ENCODE peak calls at places on chromosome 1, in eight cellular contexts. Q is brain microvascular endothelial cell, T is dorsolateral prefrontal cortex, M is neuronal stem cell, P is esophagus muscularis mucosa, N is PC-3, S is heart left ventricle, L is AG04450. V is an unnamed sample.

GRCh38 chr1:46691997-46692790 is 20.5 kb downstream of the TEX38 start:
- DNase-seq in P (no peak), T (no peak), N (peak; percentile 16), Q (no peak), S (no peak), M (no peak), L (no peak), V (no peak)

GRCh38 chr1:51575406-51576084 is 41.3 kb upstream of the OSBPL9 start:
- DNase-seq in Q (peak; percentile 61), L (no peak), S (no peak), P (no peak), N (no peak), M (no peak), T (no peak), V (no peak)

GRCh38 chr1:26874896-26875295 is 11.9 kb downstream of the SFN start:
- DNase-seq in N (no peak), Q (no peak), M (peak; percentile 73), S (no peak), P (no peak), T (no peak), L (no peak), V (no peak)

GRCh38 chr1:22712502-22713271 is 2.0 kb downstream of the EPHB2 start:
- DNase-seq in M (no peak), T (no peak), S (no peak), Q (no peak), L (no peak), P (no peak), N (peak; percentile 71), V (no peak)

GRCh38 chr1:10644307-10645128 is 151.9 kb downstream of the CASZ1 start:
- DNase-seq in L (no peak), Q (no peak), T (peak; percentile 73), N (no peak), S (no peak), M (no peak), P (no peak), V (no peak)

GRCh38 chr1:31745071-31745897 is 18.9 kb downstream of the ADGRB2 start:
- DNase-seq in N (peak; percentile 64), Q (peak; percentile 63), S (peak; percentile 59), L (no peak), T (peak; percentile 75), M (no peak), P (no peak), V (peak; percentile 68)

GRCh38 chr1:6358757-6359567 is 34.6 kb downstream of the ACOT7 start:
- DNase-seq in N (no peak), Q (peak; percentile 61), S (no peak), M (no peak), T (no peak), L (peak; percentile 63), P (no peak), V (no peak)

GRCh38 chr1:155272466-155273133 is 704 bp downstream of the CLK2 start:
- DNase-seq in P (no peak), Q (peak; percentile 53), S (no peak), N (peak; percentile 46), L (no peak), T (no peak), M (no peak), V (no peak)

GRCh38 chr1:235783148-235783776 is 83.4 kb downstream of the LYST start:
- DNase-seq in M (peak; percentile 6), Q (peak; percentile 16), P (no peak), L (peak; percentile 15), S (no peak), T (no peak), N (peak; percentile 66), V (no peak)

GRCh38 chr1:181111559-181111958 is 23.1 kb downstream of the IER5 start:
- DNase-seq in N (peak; percentile 67), M (no peak), S (no peak), L (no peak), T (no peak), Q (no peak), P (no peak), V (no peak)
- H3K27ac ChIP-seq in N (peak overlapping the region; percentile 100), M (no peak overlapping the region), S (peak overlapping the region; percentile 73), L (peak overlapping the region; percentile 90), T (no peak overlapping the region), Q (peak overlapping the region; percentile 65), P (no peak overlapping the region), V (no peak overlapping the region)

DNA sequence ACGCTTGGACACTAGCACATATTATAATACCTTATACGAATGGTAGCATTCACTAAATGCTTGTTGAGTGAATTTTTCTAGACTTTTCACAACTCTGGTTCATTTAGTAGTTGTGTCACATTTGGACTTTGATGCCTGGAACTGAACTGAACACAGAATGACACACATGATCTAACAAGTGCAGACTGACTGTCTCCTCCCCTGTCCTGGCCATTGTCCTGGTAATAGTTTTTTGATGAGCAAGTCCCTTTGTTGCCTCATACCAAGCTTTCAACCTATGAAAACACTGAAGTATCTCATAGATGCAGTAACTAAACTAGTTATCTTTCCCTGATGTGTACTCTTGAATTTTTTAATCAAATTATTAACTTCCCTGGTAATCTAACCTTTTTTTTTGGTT is 66.4 kb downstream of the LRRC8D start:
- DNase-seq in T (no peak), S (no peak), N (peak; percentile 23), M (no peak), P (no peak), Q (no peak), L (no peak), V (no peak)
- H3K27ac ChIP-seq in T (no peak overlapping the region), S (no peak overlapping the region), N (no peak overlapping the region), M (no peak overlapping the region), P (no peak overlapping the region), Q (no peak overlapping the region), L (no peak overlapping the region), V (no peak overlapping the region)

GRCh38 chr1:165686121-165686970 is 12.0 kb downstream of the ALDH9A1 start:
- DNase-seq in P (no peak), S (no peak), L (no peak), Q (no peak), M (no peak), T (no peak), N (peak; percentile 8), V (no peak)
- H3K27ac ChIP-seq in P (no peak overlapping the region), S (no peak overlapping the region), L (no peak overlapping the region), Q (no peak overlapping the region), M (no peak overlapping the region), T (no peak overlapping the region), N (no peak overlapping the region), V (no peak overlapping the region)

GRCh38 chr1:92957020-92957734 is 4.1 kb downstream of the DIPK1A start:
- DNase-seq in Q (no peak), P (no peak), T (no peak), S (no peak), N (no peak), M (no peak), L (no peak), V (no peak)
- H3K27ac ChIP-seq in Q (no peak overlapping the region), P (peak overlapping the region; percentile 32), T (peak overlapping the region; percentile 99), S (no peak overlapping the region), N (no peak overlapping the region), M (no peak overlapping the region), L (no peak overlapping the region), V (peak overlapping the region; percentile 40)

DNA sequence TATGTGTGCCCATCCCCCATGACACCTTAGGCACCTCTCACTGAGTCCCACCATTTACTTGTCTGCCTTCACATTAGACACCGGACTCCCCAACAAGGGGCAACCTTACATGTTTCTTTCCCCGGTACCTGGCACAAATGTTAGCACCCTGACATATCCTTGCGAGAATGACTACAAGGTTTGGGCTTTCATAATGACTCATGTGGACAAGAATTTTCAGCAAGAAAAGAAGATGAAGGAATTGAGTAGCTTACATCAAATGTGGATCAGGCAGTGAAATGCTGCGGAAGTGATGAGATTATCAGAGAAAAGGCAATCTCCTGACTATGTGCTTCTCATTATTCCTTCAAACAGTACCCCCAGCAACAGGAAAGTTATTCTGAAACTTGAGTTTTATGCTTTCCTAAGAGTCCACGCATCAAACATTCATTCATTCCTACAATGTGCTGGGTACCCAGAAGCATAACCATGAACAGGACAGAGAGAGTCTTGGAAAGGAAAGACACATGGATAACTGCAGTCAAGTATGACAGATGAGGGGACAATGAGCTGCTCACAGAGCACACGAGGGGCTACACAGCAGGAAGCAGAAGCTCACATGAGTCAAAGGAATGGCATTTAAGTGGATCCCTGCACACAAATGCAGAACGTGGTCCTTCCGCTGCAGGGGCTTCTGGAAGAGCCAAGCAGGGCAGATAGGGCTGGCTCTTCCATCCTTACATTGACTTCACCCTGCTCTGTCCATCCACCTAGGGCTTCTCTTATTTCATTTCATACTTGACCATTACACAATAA is 112.1 kb downstream of the PCNX2 start:
- DNase-seq in Q (peak; percentile 24), N (peak; percentile 10), S (no peak), M (peak; percentile 9), L (no peak), T (no peak), P (no peak), V (no peak)
- H3K27ac ChIP-seq in Q (peak overlapping the region; percentile 27), N (no peak overlapping the region), S (no peak overlapping the region), M (no peak overlapping the region), L (no peak overlapping the region), T (no peak overlapping the region), P (no peak overlapping the region), V (no peak overlapping the region)

V was measured in substantia nigra.